ENCODE peak calls at places on chromosomes 3 and 15, in seven cellular contexts. B, A, W, M, T, E and J are unnamed samples.
A peak's percentile ranks its signal among the peaks of the same experiment; 100 is the strongest.

GRCh38 chr15:56244237-56244810 is 645 bp upstream of the RFX7 start:
- DNase-seq in B (peak; percentile 85), A (no peak), W (peak; percentile 75), M (peak; percentile 38), T (no peak), E (no peak), J (peak; percentile 67)

GRCh38 chr3:107124885-107125284 is 252.4 kb upstream of the CCDC54 start:
- DNase-seq in B (no peak), A (no peak), W (no peak), M (no peak), T (no peak), E (no peak), J (peak; percentile 83)

GRCh38 chr15:32775103-32775502 is 57.3 kb downstream of the GREM1 start:
- DNase-seq in B (no peak), A (no peak), W (no peak), M (no peak), T (no peak), E (no peak), J (no peak)

GRCh38 chr15:68441045-68441743 is 9.2 kb upstream of the ITGA11 start:
- DNase-seq in B (peak; percentile 78), A (no peak), W (no peak), M (no peak), T (no peak), E (no peak), J (peak; percentile 34)

GRCh38 chr15:78392430-78392829 is 45.6 kb upstream of the IREB2 start:
- DNase-seq in B (peak; percentile 61), A (no peak), W (no peak), M (peak; percentile 75), T (no peak), E (no peak), J (no peak)

GRCh38 chr3:128970741-128971048 is 23.2 kb downstream of the CFAP92 start:
- DNase-seq in B (no peak), A (no peak), W (no peak), M (no peak), T (no peak), E (no peak), J (no peak)

GRCh38 chr15:62895905-62896316 is 146.6 kb upstream of the TPM1 start:
- DNase-seq in B (no peak), A (no peak), W (peak; percentile 86), M (no peak), T (no peak), E (peak; percentile 23), J (peak; percentile 95)

GRCh38 chr3:123143669-123144411 is 57.9 kb upstream of the SEC22A start:
- DNase-seq in B (no peak), A (no peak), W (no peak), M (no peak), T (no peak), E (peak; percentile 64), J (peak; percentile 5)

GRCh38 chr15:44694416-44694815 is 16.7 kb downstream of the PATL2 start:
- DNase-seq in B (no peak), A (no peak), W (no peak), M (no peak), T (no peak), E (no peak), J (peak; percentile 27)

GRCh38 chr15:70098461-70099166 is 897 bp upstream of the TLE3 start:
- DNase-seq in B (peak; percentile 94), A (no peak), W (peak; percentile 54), M (peak; percentile 67), T (no peak), E (no peak), J (no peak)

GRCh38 chr15:70096215-70096974 is 1.3 kb downstream of the TLE3 start:
- DNase-seq in B (peak; percentile 94), A (no peak), W (peak; percentile 73), M (peak; percentile 61), T (peak; percentile 33), E (peak; percentile 70), J (peak; percentile 56)

GRCh38 chr15:70098170-70098460 is 398 bp upstream of the TLE3 start:
- DNase-seq in B (no peak), A (no peak), W (no peak), M (peak; percentile 36), T (no peak), E (no peak), J (no peak)

GRCh38 chr15:70096975-70097336 is 761 bp downstream of the TLE3 start:
- DNase-seq in B (no peak), A (no peak), W (peak; percentile 40), M (no peak), T (no peak), E (no peak), J (no peak)

DNA sequence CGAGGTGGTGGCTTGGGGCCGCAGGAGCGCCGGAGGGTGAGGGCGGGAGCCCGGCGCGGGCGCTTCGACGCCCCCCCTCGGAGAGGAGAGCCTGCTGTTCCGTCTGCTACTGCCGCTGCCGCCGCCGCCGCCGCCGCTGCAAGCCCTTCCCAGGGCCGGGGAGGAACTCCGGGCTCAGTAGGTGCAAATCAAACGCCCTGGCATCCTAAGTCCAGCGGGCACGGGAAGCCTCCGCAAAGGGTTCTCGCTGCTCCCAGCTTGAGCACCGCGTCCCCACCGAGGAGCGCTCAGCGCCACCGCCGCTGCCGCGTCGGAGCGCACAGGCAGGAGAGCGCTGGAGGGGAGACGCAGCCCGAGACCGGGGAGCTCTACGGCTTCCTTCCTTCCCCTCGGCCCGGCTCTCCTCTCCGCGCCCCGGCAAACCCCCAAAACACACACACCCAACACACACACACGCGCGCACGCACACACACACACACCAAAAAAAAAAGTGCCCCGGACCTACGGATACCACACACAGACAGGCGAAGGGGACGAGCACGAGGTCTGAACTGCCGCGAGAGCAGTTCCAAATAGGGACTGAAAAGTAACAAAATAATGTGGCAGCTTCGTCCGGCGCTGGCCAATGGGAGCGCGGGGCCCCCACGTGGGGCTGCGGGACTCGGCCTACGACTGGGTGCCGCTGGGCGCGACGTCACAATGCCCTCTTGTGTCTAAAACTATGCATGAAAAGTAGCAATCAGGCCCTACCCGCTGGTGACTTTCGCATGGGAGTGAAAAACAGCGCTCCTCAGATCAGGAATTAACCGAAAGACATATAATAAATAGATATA is at the start of gene TLE3:
- DNase-seq in B (peak; percentile 100), A (peak; percentile 97), W (peak; percentile 100), M (peak; percentile 99), T (peak; percentile 99), E (peak; percentile 98), J (peak; percentile 98)
- TF ChIP-seq POLR2A in B (no peak), A (peak; percentile 87), W (peak; percentile 83), M (peak; percentile 99), T (peak; percentile 97), E (peak; percentile 4), J (peak; percentile 91)

DNA sequence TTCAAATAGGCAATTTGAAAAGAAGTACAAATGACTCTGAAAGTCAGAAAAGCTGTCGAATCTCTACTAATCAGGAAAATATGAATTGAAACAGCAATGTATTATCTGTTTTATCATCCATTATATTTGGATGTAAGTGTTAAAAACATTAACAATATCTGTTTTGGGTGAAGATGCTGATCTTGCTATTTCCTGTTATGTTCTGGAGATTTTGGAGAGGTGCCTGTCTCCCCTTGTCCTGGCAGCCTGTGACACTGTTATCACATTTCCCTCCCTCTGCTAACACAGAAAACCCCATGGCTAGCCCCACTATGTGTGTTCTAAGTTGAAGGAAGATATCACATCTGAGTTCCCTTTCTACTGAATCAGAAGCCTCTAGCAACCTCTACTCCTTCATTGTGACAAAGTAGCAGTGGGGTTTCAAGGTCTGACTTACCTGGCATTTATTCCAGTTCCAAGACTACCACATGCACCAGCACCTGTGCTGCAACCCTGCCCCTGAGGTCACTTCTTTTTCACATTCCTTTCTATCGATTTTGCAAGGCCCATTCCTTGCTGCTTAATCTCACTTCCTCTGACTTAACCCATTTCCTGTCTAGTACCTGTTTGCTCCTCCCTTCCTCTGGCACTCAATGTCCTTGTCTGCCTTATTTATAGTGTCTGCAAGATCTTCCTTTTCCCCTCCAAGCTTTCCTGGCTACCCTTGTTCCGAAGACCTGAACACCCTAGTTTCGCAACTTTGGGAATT is 95.4 kb upstream of the COL8A1 start:
- DNase-seq in B (no peak), A (no peak), W (no peak), M (no peak), T (no peak), E (no peak), J (no peak)
- TF ChIP-seq POLR2A in B (no peak), A (no peak), W (no peak), M (no peak), T (no peak), E (no peak), J (no peak)

GRCh38 chr3:45712434-45713110 is 23.4 kb downstream of the SACM1L start:
- DNase-seq in B (no peak), A (no peak), W (no peak), M (no peak), T (no peak), E (no peak), J (no peak)
- TF ChIP-seq POLR2A in B (no peak), A (no peak), W (no peak), M (no peak), T (no peak), E (no peak), J (no peak)

GRCh38 chr15:65869954-65870871 is 922 bp downstream of the RAB11A start:
- DNase-seq in B (peak; percentile 91), A (no peak), W (no peak), M (peak; percentile 75), T (no peak), E (no peak), J (peak; percentile 31)
- TF ChIP-seq POLR2A in B (no peak), A (no peak), W (no peak), M (peak; percentile 88), T (no peak), E (no peak), J (no peak)

DNA sequence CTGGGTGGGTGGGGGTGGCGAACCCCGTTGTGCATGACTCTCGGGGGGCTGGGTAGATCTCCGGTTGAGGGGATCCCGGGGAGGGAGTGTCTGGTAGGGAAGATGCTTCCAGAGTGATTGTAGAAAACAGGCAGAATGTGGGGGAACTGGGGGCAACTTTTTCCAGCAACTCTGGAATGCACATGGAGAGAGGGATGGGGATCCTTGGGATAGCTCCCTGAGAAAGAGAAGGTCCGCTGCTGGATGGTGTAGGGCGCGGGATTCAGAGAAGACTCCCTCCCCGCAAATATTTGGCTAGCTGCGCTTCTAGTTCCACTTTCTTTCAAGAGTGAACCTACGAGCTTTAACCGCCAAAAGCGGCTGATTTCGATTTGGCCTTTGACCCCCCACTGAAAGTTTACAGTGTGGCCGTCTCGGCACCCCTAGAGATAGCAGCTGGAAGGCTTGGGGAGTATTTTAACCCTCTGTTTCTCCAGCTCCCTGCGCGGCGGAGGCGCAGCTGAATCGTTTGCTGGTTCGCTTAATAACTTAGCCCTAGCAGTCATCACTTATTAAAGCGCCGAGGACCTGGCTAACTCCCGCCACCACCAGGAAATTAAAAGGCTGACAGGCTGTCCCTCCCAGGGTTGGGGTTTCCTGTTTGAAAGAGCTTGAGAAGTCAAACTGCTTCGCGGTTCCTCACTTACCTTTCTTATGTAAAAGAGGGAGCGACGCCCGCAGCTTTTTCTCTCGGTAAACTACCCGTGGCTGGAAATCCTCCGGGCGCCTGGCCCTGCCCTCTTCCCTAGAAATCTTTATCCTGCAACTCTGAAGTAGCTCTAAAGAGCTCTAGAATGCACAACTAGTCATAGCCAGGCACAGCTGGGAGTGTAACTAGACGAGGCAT is 1.2 kb downstream of the PHLDB2 start:
- DNase-seq in B (peak; percentile 95), A (peak; percentile 42), W (peak; percentile 88), M (peak; percentile 71), T (peak; percentile 67), E (peak; percentile 49), J (peak; percentile 87)
- TF ChIP-seq POLR2A in B (no peak), A (no peak), W (no peak), M (peak; percentile 40), T (peak; percentile 74), E (peak; percentile 27), J (peak; percentile 58)